ENCODE peak calls at places on chromosomes 4 and X, in seven cellular contexts. B, Q, Y, R, F, C and S are unnamed samples.

GRCh38 chr4:31290836-31291235 is 570.7 kb downstream of the PCDH7 start:
- DNase-seq in B (no peak), R (no peak), C (no peak), F (no peak), Q (no peak), Y (no peak), S (no peak)

GRCh38 chrX:56231706-56232105 is 450 bp upstream of the KLF8 start:
- DNase-seq in F (no peak), R (no peak), Q (peak), C (no peak), Y (no peak), B (no peak), S (no peak)

GRCh38 chr4:48792348-48793006 is 12.4 kb upstream of the FRYL start:
- DNase-seq in F (peak), Y (no peak), C (no peak), Q (peak), R (no peak), B (no peak), S (no peak)

GRCh38 chrX:75273483-75273882 is 402 bp upstream of the UPRT start:
- DNase-seq in Q (no peak), Y (no peak), B (no peak), C (no peak), F (no peak), R (no peak), S (no peak)

GRCh38 chr4:48681856-48682255 is 98.2 kb downstream of the FRYL start:
- DNase-seq in Q (peak), B (no peak), C (no peak), F (no peak), Y (no peak), R (no peak), S (no peak)

GRCh38 chr4:134189949-134190348 is 11.6 kb downstream of the PABPC4L start:
- DNase-seq in B (no peak), F (no peak), Q (no peak), R (no peak), C (no peak), Y (no peak), S (no peak)

GRCh38 chrX:130171446-130172126 is at the start of gene RAB33A:
- DNase-seq in Y (no peak), R (peak), C (no peak), F (peak), B (peak), Q (peak), S (peak)

GRCh38 chr4:121668368-121669162 is 28.2 kb downstream of the ANXA5 start:
- DNase-seq in B (no peak), Q (no peak), C (no peak), F (no peak), R (no peak), Y (peak), S (no peak)

GRCh38 chrX:50093627-50094026 is 107.2 kb downstream of the AKAP4 start:
- DNase-seq in F (no peak), C (no peak), R (no peak), B (no peak), Y (no peak), Q (no peak), S (no peak)

GRCh38 chrX:24925430-24925829 is 90.3 kb downstream of the ARX start:
- DNase-seq in Q (no peak), C (no peak), F (no peak), Y (no peak), B (no peak), R (no peak), S (no peak)

GRCh38 chrX:18886344-18887161 is 97.4 kb downstream of the PHKA2 start:
- DNase-seq in C (peak), R (peak), Y (no peak), F (peak), Q (peak), B (peak), S (peak)

GRCh38 chr4:89303989-89304388 is 3.6 kb downstream of the GPRIN3 start:
- DNase-seq in B (no peak), Y (no peak), F (no peak), Q (no peak), C (no peak), R (no peak), S (no peak)

GRCh38 chrX:150569155-150569477 is 695 bp downstream of the MTM1 start:
- DNase-seq in B (no peak), F (peak), C (no peak), Q (no peak), Y (no peak), R (no peak), S (no peak)

GRCh38 chr4:20698820-20699219 is 1.4 kb upstream of the PACRGL start:
- DNase-seq in F (no peak), R (no peak), C (no peak), Y (no peak), Q (no peak), B (no peak), S (no peak)

GRCh38 chr4:145177511-145177905 is 2.9 kb downstream of the OTUD4 start:
- DNase-seq in F (no peak), B (no peak), Q (peak), C (no peak), R (no peak), Y (no peak), S (no peak)

GRCh38 chr4:76453232-76453631 is 18.2 kb downstream of the SHROOM3 start:
- DNase-seq in R (no peak), Y (no peak), F (no peak), Q (no peak), C (no peak), B (no peak), S (no peak)

GRCh38 chrX:11241720-11242119 is 51.5 kb upstream of the AMELX start:
- DNase-seq in F (no peak), B (no peak), Y (no peak), Q (no peak), R (no peak), C (no peak), S (no peak)

GRCh38 chr4:184289179-184289535 is 71.5 kb upstream of the ENPP6 start:
- DNase-seq in Y (no peak), F (no peak), R (no peak), Q (no peak), B (no peak), C (no peak), S (no peak)

GRCh38 chr4:137597751-137598493 is 65.6 kb upstream of the PCDH18 start:
- DNase-seq in C (no peak), Q (no peak), B (no peak), F (no peak), R (no peak), Y (no peak), S (no peak)

GRCh38 chr4:160675550-160675949 is 1488.2 kb downstream of the FSTL5 start:
- DNase-seq in B (no peak), F (no peak), R (no peak), Y (no peak), C (no peak), Q (no peak), S (no peak)

GRCh38 chrX:13092455-13092941 is 48.1 kb upstream of the FAM9C start:
- DNase-seq in R (no peak), Q (no peak), Y (no peak), C (peak), B (peak), F (peak), S (peak)

GRCh38 chrX:19512359-19512758 is 2.9 kb downstream of the MAP3K15 start:
- DNase-seq in Y (no peak), Q (no peak), F (no peak), B (no peak), R (no peak), C (no peak), S (no peak)

GRCh38 chr4:8656711-8657380 is 64.3 kb downstream of the CPZ start:
- DNase-seq in B (no peak), C (no peak), Q (no peak), R (no peak), F (no peak), Y (no peak), S (no peak)

GRCh38 chr4:20839957-20840356 is 139.7 kb downstream of the PACRGL start:
- DNase-seq in B (no peak), C (no peak), R (no peak), Q (no peak), F (no peak), Y (no peak), S (no peak)

GRCh38 chr4:41287005-41287404 is 30.3 kb downstream of the UCHL1 start:
- DNase-seq in Q (no peak), F (no peak), R (no peak), C (no peak), B (no peak), Y (no peak), S (no peak)

GRCh38 chr4:156118821-156119220 is 165.2 kb upstream of the CTSO start:
- DNase-seq in R (no peak), F (no peak), C (no peak), Y (no peak), B (no peak), Q (no peak), S (no peak)

GRCh38 chrX:23864719-23865349 is 42.9 kb downstream of the APOO start:
- DNase-seq in B (no peak), C (no peak), F (no peak), R (no peak), Q (no peak), Y (no peak), S (no peak)

GRCh38 chr4:185343726-185344581 is 51.8 kb downstream of the LRP2BP start:
- DNase-seq in Q (no peak), R (no peak), F (no peak), C (no peak), Y (no peak), B (no peak), S (no peak)

GRCh38 chr4:14125375-14126129 is 498.0 kb upstream of the BOD1L1 start:
- DNase-seq in Y (no peak), B (no peak), C (no peak), R (no peak), Q (no peak), F (no peak), S (no peak)

GRCh38 chr4:16852168-16852567 is 46.3 kb downstream of the LDB2 start:
- DNase-seq in C (no peak), Q (no peak), R (no peak), Y (no peak), B (no peak), F (no peak), S (no peak)